ENCODE peak calls at places on chromosomes 7 and 10, in ten cellular contexts. T, V, P, M, O, X, Q, Y, N and K are unnamed samples.

GRCh38 chr7:128247640-128248194 is 6.6 kb downstream of the LEP start:
- DNase-seq in T (no peak), V (no peak), P (no peak), M (no peak), O (peak; percentile 44), X (no peak), Q (no peak), Y (no peak), N (no peak), K (no peak)

GRCh38 chr10:58590152-58590551 is 77.5 kb downstream of the BICC1 start:
- DNase-seq in T (no peak), V (no peak), P (no peak), M (no peak), O (peak; percentile 84), X (no peak), Q (peak; percentile 51), Y (no peak), N (peak; percentile 42), K (no peak)

GRCh38 chr10:126846959-126847358 is 58.3 kb upstream of the DOCK1 start:
- DNase-seq in T (no peak), V (no peak), P (no peak), M (no peak), O (no peak), X (no peak), Q (no peak), Y (no peak), N (no peak), K (no peak)

GRCh38 chr10:43903451-43903850 is 254.8 kb upstream of the ZNF32 start:
- DNase-seq in T (no peak), V (no peak), P (no peak), M (no peak), O (no peak), X (no peak), Q (no peak), Y (no peak), N (no peak), K (no peak)

GRCh38 chr10:61452655-61453641 is at the start of gene TMEM26:
- DNase-seq in T (peak; percentile 64), V (no peak), P (peak; percentile 76), M (peak; percentile 51), O (peak; percentile 10), X (no peak), Q (peak; percentile 43), Y (no peak), N (peak; percentile 58), K (peak; percentile 16)

GRCh38 chr7:148110097-148110868 is 480.3 kb upstream of the C7orf33 start:
- DNase-seq in T (no peak), V (no peak), P (no peak), M (no peak), O (peak; percentile 12), X (no peak), Q (no peak), Y (peak; percentile 35), N (no peak), K (peak; percentile 40)

GRCh38 chr7:12103948-12104347 is 107.1 kb upstream of the TMEM106B start:
- DNase-seq in T (no peak), V (no peak), P (no peak), M (no peak), O (no peak), X (no peak), Q (no peak), Y (no peak), N (no peak), K (no peak)

GRCh38 chr7:111728635-111728995 is 166.3 kb upstream of the IMMP2L start:
- DNase-seq in T (no peak), V (no peak), P (no peak), M (no peak), O (no peak), X (no peak), Q (no peak), Y (no peak), N (no peak), K (no peak)

DNA sequence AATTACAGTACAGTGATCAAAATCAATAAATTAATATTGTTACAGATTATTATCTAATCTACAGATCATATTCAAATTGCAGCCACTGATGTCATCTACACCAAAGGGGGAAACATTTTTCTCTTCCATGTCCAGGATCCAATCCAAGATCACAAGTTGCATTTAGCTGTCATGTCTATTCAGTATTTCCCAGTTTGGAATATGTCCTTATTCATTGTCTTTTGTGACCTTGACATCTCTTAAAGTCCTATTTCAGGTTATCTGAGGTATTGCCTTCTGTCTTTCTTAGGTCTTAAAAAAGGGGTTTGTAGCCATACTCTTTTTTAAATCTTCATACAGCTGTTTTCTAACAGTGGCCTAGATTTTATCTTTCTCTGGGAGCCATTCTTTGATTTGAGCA is 93.3 kb downstream of the MLLT10 start:
- DNase-seq in T (no peak), V (no peak), P (no peak), M (no peak), O (no peak), X (no peak), Q (no peak), Y (no peak), N (no peak), K (no peak)
- TF ChIP-seq POLR2A in T (no peak), V (no peak), P (no peak), M (no peak), O (no peak), X (no peak), Q (no peak), Y (no peak), N (no peak), K (no peak)

GRCh38 chr7:45057853-45058252 is 30.9 kb downstream of the NACAD start:
- DNase-seq in T (peak; percentile 9), V (no peak), P (no peak), M (no peak), O (no peak), X (no peak), Q (no peak), Y (no peak), N (no peak), K (no peak)

GRCh38 chr7:45060295-45060694 is 28.5 kb downstream of the NACAD start:
- DNase-seq in T (no peak), V (no peak), P (no peak), M (no peak), O (no peak), X (no peak), Q (no peak), Y (no peak), N (no peak), K (no peak)

GRCh38 chr7:45061807-45062206 is 27.0 kb downstream of the NACAD start:
- DNase-seq in T (no peak), V (no peak), P (no peak), M (no peak), O (no peak), X (no peak), Q (no peak), Y (no peak), N (no peak), K (no peak)

GRCh38 chr7:45064047-45064725 is 24.6 kb downstream of the NACAD start:
- DNase-seq in T (peak; percentile 42), V (no peak), P (no peak), M (no peak), O (no peak), X (no peak), Q (no peak), Y (no peak), N (no peak), K (no peak)

GRCh38 chr7:45061352-45061751 is 27.4 kb downstream of the NACAD start:
- DNase-seq in T (no peak), V (no peak), P (no peak), M (no peak), O (no peak), X (no peak), Q (no peak), Y (no peak), N (no peak), K (no peak)
- H3K27ac ChIP-seq in T (no peak overlapping the region), V (no peak overlapping the region), P (no peak overlapping the region), M (no peak overlapping the region), O (no peak overlapping the region), X (no peak overlapping the region), Q (no peak overlapping the region), Y (no peak overlapping the region), N (no peak overlapping the region), K (no peak overlapping the region)

DNA sequence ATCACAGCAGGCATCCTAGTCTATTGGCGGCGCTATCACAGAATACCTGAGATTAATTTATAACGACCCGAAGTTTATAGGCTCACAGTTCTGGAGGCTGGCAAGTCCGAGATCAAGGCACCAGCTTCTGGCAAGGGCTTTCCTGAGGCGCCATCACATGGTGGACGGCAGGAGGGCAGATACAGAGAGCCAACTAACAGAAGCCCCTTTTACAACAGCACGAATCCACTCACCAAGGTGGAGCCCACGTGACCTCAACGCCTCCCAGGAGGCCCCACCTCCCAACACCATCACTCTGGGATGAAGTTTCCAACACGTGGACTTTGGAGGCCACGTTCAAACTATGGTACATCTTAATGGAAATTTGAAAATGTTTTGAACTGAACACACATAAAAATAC is 255.3 kb downstream of the ELFN1 start:
- DNase-seq in T (no peak), V (no peak), P (peak; percentile 12), M (no peak), O (peak; percentile 16), X (no peak), Q (no peak), Y (no peak), N (peak; percentile 14), K (no peak)
- TF ChIP-seq CTCF in T (no peak), V (no peak), P (no peak), M (no peak), O (no peak), X (no peak), Q (no peak), Y (no peak), N (no peak), K (no peak)

GRCh38 chr10:30528427-30528782 is 94.4 kb downstream of the MAP3K8 start:
- DNase-seq in T (no peak), V (no peak), P (no peak), M (no peak), O (no peak), X (no peak), Q (no peak), Y (no peak), N (no peak), K (no peak)

GRCh38 chr10:30534465-30535144 is 94.9 kb downstream of the LYZL2 start:
- DNase-seq in T (peak; percentile 92), V (no peak), P (peak; percentile 37), M (peak; percentile 80), O (peak; percentile 85), X (peak; percentile 61), Q (peak; percentile 66), Y (peak; percentile 79), N (peak; percentile 63), K (peak; percentile 75)

GRCh38 chr10:30531751-30532530 is 97.6 kb downstream of the LYZL2 start:
- DNase-seq in T (no peak), V (no peak), P (no peak), M (no peak), O (no peak), X (no peak), Q (no peak), Y (no peak), N (no peak), K (no peak)

GRCh38 chr10:30527623-30528426 is 93.8 kb downstream of the MAP3K8 start:
- DNase-seq in T (no peak), V (no peak), P (peak; percentile 42), M (no peak), O (no peak), X (no peak), Q (no peak), Y (no peak), N (no peak), K (peak; percentile 18)

DNA sequence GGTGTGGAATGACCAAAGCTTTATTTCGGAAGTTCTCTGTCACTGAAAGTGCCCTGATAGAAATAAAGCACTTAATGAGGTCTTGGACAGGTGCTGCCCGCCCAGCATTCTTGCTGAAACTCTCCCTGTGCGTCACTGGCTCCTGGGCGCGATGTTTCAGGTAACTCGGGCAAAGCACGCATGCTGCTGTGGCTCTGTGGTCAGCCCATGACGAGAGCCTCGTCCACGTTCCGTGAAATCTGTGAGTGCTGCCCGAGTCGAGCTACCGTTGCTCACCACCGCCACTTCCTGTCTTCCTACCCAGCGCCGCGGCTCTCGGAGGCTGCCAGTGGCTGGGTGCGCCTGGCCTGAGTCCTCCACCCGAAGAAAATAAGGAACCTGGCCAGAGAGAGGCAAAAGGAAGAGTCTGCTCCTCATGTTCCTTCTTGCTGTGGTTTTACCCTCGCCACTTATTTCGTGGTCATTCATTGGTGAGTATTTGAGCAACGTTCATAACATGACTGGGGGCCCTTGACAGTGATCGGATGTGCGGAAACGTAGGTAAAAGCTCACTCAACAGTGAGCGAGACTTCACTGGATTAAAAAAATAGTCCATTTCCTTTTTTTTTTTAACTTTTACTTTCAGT is 95.5 kb downstream of the MAP3K8 start:
- DNase-seq in T (peak; percentile 93), V (peak; percentile 34), P (peak; percentile 79), M (peak; percentile 80), O (no peak), X (peak; percentile 50), Q (no peak), Y (peak; percentile 70), N (peak; percentile 77), K (peak; percentile 17)
- TF ChIP-seq POLR2A in T (no peak), V (no peak), P (peak; percentile 40), M (peak; percentile 47), O (no peak), X (peak; percentile 11), Q (no peak), Y (no peak), N (no peak), K (peak; percentile 34)